ENCODE peak calls at places on chromosomes 1 and 21, in six cellular contexts. H, R, J, Y, N and L are unnamed samples.

GRCh38 chr1:5250336-5250735 is 595.9 kb downstream of the AJAP1 start:
- DNase-seq in H (no peak), Y (no peak), J (no peak), N (no peak), R (no peak), L (no peak)

GRCh38 chr1:26438041-26438440 is 5.9 kb downstream of the DHDDS start:
- DNase-seq in Y (no peak), R (no peak), N (no peak), H (no peak), J (no peak), L (no peak)

GRCh38 chr1:58845947-58846346 is 62.1 kb upstream of the JUN start:
- DNase-seq in J (no peak), R (no peak), N (no peak), H (no peak), Y (no peak), L (peak)

GRCh38 chr1:187943606-187944403 is 1115.1 kb downstream of the PLA2G4A start:
- DNase-seq in J (no peak), N (no peak), R (no peak), H (no peak), Y (no peak), L (no peak)

GRCh38 chr1:99281109-99281508 is 16.8 kb downstream of the PLPPR4 start:
- DNase-seq in H (no peak), N (no peak), R (no peak), Y (no peak), J (no peak), L (no peak)

GRCh38 chr1:21329209-21329844 is 39.1 kb upstream of the ECE1 start:
- DNase-seq in N (peak), H (no peak), Y (no peak), J (no peak), R (no peak), L (no peak)

GRCh38 chr1:57367945-57368344 is 55.9 kb downstream of the DAB1 start:
- DNase-seq in H (no peak), Y (no peak), N (no peak), J (no peak), R (no peak), L (no peak)

GRCh38 chr1:183185941-183186490 is at the start of gene LAMC2:
- DNase-seq in J (no peak), Y (peak), N (peak), H (peak), R (peak), L (no peak)

GRCh38 chr1:6302568-6302967 is 41.7 kb upstream of the GPR153 start:
- DNase-seq in R (no peak), Y (no peak), H (no peak), J (no peak), N (no peak), L (no peak)

GRCh38 chr1:111199881-111200801 is at the start of gene DENND2D:
- DNase-seq in N (no peak), J (no peak), R (no peak), H (no peak), Y (no peak), L (peak)

GRCh38 chr1:204574856-204575145 is 58.6 kb downstream of the MDM4 start:
- DNase-seq in H (no peak), R (no peak), J (no peak), Y (no peak), N (no peak), L (no peak)

GRCh38 chr1:164703971-164704411 is 145.0 kb downstream of the PBX1 start:
- DNase-seq in Y (no peak), H (no peak), N (no peak), J (no peak), R (no peak), L (no peak)

GRCh38 chr1:70503358-70503757 is 92.3 kb downstream of the CTH start:
- DNase-seq in H (no peak), R (no peak), N (no peak), J (no peak), Y (no peak), L (no peak)

GRCh38 chr1:175504875-175505555 is 238.4 kb downstream of the TNR start:
- DNase-seq in N (no peak), Y (peak), R (no peak), H (no peak), J (no peak), L (no peak)

GRCh38 chr1:3016641-3017439 is 4.4 kb upstream of the ACTRT2 start:
- DNase-seq in Y (no peak), R (no peak), H (no peak), N (no peak), J (no peak), L (no peak)

GRCh38 chr1:233905416-233906051 is 1.1 kb downstream of the SLC35F3 start:
- DNase-seq in H (no peak), Y (peak), J (peak), R (no peak), N (no peak), L (no peak)

DNA sequence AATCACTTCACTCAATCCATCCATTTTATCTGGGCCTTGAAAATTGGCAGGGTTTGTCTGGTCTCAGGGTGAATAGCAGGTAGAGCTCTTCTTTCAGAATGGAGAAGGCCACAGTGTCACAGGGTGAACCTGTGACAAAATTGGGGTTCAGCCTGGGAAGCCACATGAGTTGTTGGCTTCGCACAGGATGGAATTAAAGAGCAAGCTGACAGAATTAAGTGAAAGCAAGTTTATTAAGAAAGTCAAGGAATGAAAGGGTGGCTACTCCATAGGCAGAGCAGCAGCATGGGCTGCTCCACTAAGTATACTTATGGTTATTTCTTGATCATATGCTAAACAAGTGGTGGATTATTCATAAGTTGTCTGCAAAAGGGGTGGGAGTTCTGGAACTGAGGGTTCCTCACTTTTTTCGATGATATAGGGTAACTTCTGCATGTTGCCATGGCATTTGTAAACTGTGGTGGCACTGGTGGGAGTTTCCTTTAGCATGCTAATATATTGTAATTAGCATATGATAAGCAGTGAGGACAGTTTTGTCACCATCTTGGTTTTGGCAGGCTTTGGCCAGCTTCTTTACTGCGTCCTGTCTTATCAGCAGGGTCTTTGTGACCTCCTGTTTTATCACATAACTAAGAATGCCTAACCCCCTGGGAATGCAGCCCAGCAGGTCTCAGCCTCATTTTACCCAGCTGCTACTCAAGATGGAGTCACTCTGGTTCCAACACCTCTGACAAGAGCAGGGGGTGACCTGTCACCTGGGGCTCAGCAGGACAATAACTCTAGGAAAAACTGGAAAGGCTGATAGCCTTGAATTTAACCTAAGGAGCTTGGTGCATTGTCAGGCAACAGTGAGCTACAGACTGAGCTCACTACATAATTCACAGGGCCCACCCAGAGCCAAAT is 5.1 kb downstream of the IFNAR2 start:
- DNase-seq in H (no peak), R (no peak), N (no peak), Y (no peak), J (peak), L (no peak)
- TF ChIP-seq MAX in H (no peak), R (no peak), N (no peak), Y (no peak), J (no peak), L (no peak)

GRCh38 chr1:43510621-43511020 is 20.1 kb upstream of the PTPRF start:
- DNase-seq in Y (no peak), R (no peak), H (no peak), N (no peak), J (no peak), L (no peak)

GRCh38 chr1:43512133-43512532 is 18.6 kb upstream of the PTPRF start:
- DNase-seq in R (no peak), Y (no peak), H (no peak), J (no peak), N (no peak), L (no peak)

GRCh38 chr1:43512681-43513080 is 18.0 kb upstream of the PTPRF start:
- DNase-seq in Y (no peak), J (no peak), H (no peak), N (no peak), R (no peak), L (no peak)

GRCh38 chr1:43511394-43511793 is 19.3 kb upstream of the PTPRF start:
- DNase-seq in R (no peak), N (no peak), Y (no peak), H (no peak), J (no peak), L (no peak)

GRCh38 chr1:43513471-43514173 is 17.1 kb upstream of the PTPRF start:
- DNase-seq in Y (no peak), R (no peak), J (no peak), N (no peak), H (no peak), L (no peak)
- TF ChIP-seq MAX in Y (no peak), R (no peak), J (no peak), N (no peak), H (no peak), L (no peak)

GRCh38 chr1:220819627-220820026 is 32.9 kb downstream of the MTARC1 start:
- DNase-seq in Y (no peak), R (no peak), N (no peak), J (no peak), H (no peak), L (no peak)

GRCh38 chr1:220815409-220815808 is 28.7 kb downstream of the MTARC1 start:
- DNase-seq in Y (no peak), N (no peak), J (no peak), H (no peak), R (no peak), L (no peak)

GRCh38 chr1:220817907-220818306 is 31.2 kb downstream of the MTARC1 start:
- DNase-seq in Y (no peak), H (no peak), R (no peak), N (no peak), J (no peak), L (no peak)

GRCh38 chr1:220813013-220813412 is 26.3 kb downstream of the MTARC1 start:
- DNase-seq in H (no peak), N (no peak), R (no peak), J (peak), Y (peak), L (peak)

GRCh38 chr1:220818421-220819173 is 31.9 kb downstream of the MTARC1 start:
- DNase-seq in Y (no peak), J (no peak), H (no peak), N (no peak), R (peak), L (no peak)
- TF ChIP-seq MAX in Y (no peak), J (no peak), H (no peak), N (no peak), R (no peak), L (no peak)

DNA sequence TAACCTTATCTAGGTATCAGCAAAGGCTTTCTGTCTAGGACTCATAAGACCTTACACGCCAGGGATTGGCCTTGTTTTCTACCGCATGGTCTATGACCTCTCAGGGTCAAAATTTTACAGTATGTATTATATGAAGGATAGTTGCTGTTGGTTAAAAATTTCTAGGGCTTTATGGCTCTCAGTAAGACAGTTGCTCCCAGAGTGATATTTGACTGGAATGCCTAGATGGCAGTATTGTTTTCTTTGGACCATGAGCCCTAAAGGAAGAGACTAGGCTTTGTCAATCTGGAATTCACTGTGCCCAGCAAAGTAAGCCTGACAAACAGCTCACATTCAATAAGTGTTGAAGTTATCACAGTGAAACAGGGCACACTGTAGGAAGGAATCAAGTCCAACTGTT is 37.6 kb downstream of the C1orf87 start:
- DNase-seq in H (no peak), R (no peak), Y (no peak), N (no peak), J (no peak), L (no peak)
- TF ChIP-seq MAX in H (no peak), R (no peak), Y (no peak), N (no peak), J (no peak), L (no peak)

GRCh38 chr1:30739601-30740000 is 16.2 kb upstream of the MATN1 start:
- DNase-seq in H (no peak), J (no peak), R (no peak), Y (no peak), N (no peak), L (no peak)

GRCh38 chr1:30740251-30740951 is 17.0 kb upstream of the MATN1 start:
- DNase-seq in Y (no peak), N (no peak), J (no peak), H (no peak), R (no peak), L (peak)

GRCh38 chr1:30742300-30742962 is 15.1 kb downstream of the LAPTM5 start:
- DNase-seq in N (no peak), H (no peak), R (no peak), Y (no peak), J (no peak), L (no peak)

GRCh38 chr1:30742963-30743559 is 14.5 kb downstream of the LAPTM5 start:
- DNase-seq in R (no peak), H (no peak), N (no peak), Y (no peak), J (no peak), L (no peak)

GRCh38 chr1:30740952-30741894 is 16.4 kb downstream of the LAPTM5 start:
- DNase-seq in Y (no peak), R (peak), H (no peak), J (peak), N (no peak), L (peak)
- TF ChIP-seq MAX in Y (no peak), R (no peak), H (no peak), J (no peak), N (no peak), L (no peak)

DNA sequence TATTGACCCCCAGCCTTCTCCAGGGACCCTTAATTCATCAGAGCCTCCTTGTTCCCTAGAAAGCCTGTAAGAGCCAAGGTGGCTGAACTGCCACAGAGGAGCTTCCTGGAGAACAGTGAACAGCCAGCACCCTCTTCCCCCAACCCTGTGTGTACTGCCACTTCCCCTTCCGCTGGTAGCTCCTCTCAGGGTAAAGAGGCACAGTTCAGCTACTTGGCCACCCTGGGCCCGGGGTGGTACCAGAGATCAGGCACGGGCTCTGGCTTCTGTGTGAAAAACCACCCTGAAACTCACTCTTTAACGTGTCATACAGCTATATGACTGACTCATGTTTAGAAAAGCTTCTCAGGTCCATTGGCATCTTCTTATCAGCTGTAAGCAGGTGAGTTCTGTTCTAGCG is 22.3 kb downstream of the ARMH1 start:
- DNase-seq in N (no peak), H (no peak), J (no peak), R (no peak), Y (no peak), L (peak)
- TF ChIP-seq MAX in N (no peak), H (no peak), J (no peak), R (no peak), Y (no peak), L (no peak)

DNA sequence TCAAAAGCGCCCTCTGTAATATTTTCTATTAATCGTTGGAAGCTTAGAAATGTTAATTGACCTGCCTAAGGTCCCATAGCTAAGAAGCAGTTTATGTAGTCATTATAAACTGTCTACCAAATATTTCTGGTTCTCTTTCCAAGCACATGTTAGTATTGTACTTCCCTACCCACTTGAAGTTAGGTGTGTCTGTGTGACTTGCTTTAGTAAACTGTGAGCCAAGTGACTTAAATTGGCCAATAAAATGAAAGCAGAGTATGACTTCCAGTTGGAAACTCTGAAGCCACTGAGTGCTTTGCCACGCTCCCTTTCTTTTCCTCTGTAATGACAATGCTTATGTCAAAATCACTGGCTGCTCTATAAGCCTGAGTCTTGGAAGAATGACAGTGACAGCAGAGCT is 20.6 kb upstream of the ADAMTS1 start:
- DNase-seq in R (no peak), Y (no peak), J (no peak), N (no peak), H (no peak), L (no peak)
- TF ChIP-seq MAX in R (no peak), Y (no peak), J (no peak), N (no peak), H (no peak), L (no peak)